ENCODE peak calls at places on chromosome 22, in ten cellular contexts. One of them, this sample, is unnamed. For H3K4me1, the result is how much of the 10 kb centered on the place peaks cover.

GRCh38 chr22:24801906-24802504 is 4.0 kb upstream of the SGSM1 start:
- DNase-seq in body of pancreas: no peak
- DNase-seq in A549: no peak
- DNase-seq in IMR-90: no peak
- DNase-seq in vagina: no peak
- DNase-seq in transverse colon: no peak
- DNase-seq in breast epithelium: no peak
- DNase-seq in Peyer's patch: no peak
- DNase-seq in sigmoid colon: no peak
- DNase-seq in upper lobe of left lung: no peak
- DNase-seq in this sample: no peak

GRCh38 chr22:24455751-24456426 is 28.5 kb downstream of the ADORA2A start:
- DNase-seq in body of pancreas: no peak
- DNase-seq in A549: no peak
- DNase-seq in IMR-90: no peak
- DNase-seq in vagina: no peak
- DNase-seq in transverse colon: no peak
- DNase-seq in breast epithelium: no peak
- DNase-seq in Peyer's patch: no peak
- DNase-seq in sigmoid colon: no peak
- DNase-seq in upper lobe of left lung: no peak
- DNase-seq in this sample: no peak

GRCh38 chr22:48500481-48501230 is 1327.0 kb downstream of the BRD1 start:
- DNase-seq in body of pancreas: no peak
- DNase-seq in A549: no peak
- DNase-seq in IMR-90: no peak
- DNase-seq in vagina: no peak
- DNase-seq in transverse colon: no peak
- DNase-seq in breast epithelium: no peak
- DNase-seq in Peyer's patch: no peak
- DNase-seq in sigmoid colon: no peak
- DNase-seq in upper lobe of left lung: peak
- DNase-seq in this sample: no peak

GRCh38 chr22:45843030-45843429 is 133.9 kb downstream of the WNT7B start:
- DNase-seq in body of pancreas: no peak
- DNase-seq in A549: no peak
- DNase-seq in IMR-90: no peak
- DNase-seq in vagina: no peak
- DNase-seq in transverse colon: no peak
- DNase-seq in breast epithelium: no peak
- DNase-seq in Peyer's patch: no peak
- DNase-seq in sigmoid colon: no peak
- DNase-seq in upper lobe of left lung: no peak
- DNase-seq in this sample: no peak

GRCh38 chr22:33919591-33920501 is at the start of gene LARGE1:
- DNase-seq in body of pancreas: peak
- DNase-seq in A549: peak
- DNase-seq in IMR-90: peak
- DNase-seq in vagina: peak
- DNase-seq in transverse colon: peak
- DNase-seq in breast epithelium: peak
- DNase-seq in Peyer's patch: peak
- DNase-seq in sigmoid colon: peak
- DNase-seq in upper lobe of left lung: peak
- DNase-seq in this sample: peak

GRCh38 chr22:37907036-37907954 is 1.2 kb downstream of the MICALL1 start:
- DNase-seq in body of pancreas: peak
- DNase-seq in A549: no peak
- DNase-seq in IMR-90: peak
- DNase-seq in vagina: no peak
- DNase-seq in transverse colon: no peak
- DNase-seq in breast epithelium: no peak
- DNase-seq in Peyer's patch: no peak
- DNase-seq in sigmoid colon: peak
- DNase-seq in upper lobe of left lung: no peak
- DNase-seq in this sample: no peak

GRCh38 chr22:38240734-38241252 is 32.0 kb downstream of the TMEM184B start:
- DNase-seq in body of pancreas: peak
- DNase-seq in A549: peak
- DNase-seq in IMR-90: peak
- DNase-seq in vagina: no peak
- DNase-seq in transverse colon: peak
- DNase-seq in breast epithelium: no peak
- DNase-seq in Peyer's patch: peak
- DNase-seq in sigmoid colon: no peak
- DNase-seq in upper lobe of left lung: no peak
- DNase-seq in this sample: peak

GRCh38 chr22:44384563-44384940 is 71.8 kb upstream of the SHISAL1 start:
- DNase-seq in body of pancreas: no peak
- DNase-seq in A549: no peak
- DNase-seq in IMR-90: no peak
- DNase-seq in vagina: no peak
- DNase-seq in transverse colon: no peak
- DNase-seq in breast epithelium: no peak
- DNase-seq in Peyer's patch: peak
- DNase-seq in sigmoid colon: peak
- DNase-seq in upper lobe of left lung: peak
- DNase-seq in this sample: no peak

GRCh38 chr22:26553056-26553752 is 36.7 kb downstream of the TPST2 start:
- DNase-seq in body of pancreas: peak
- DNase-seq in A549: peak
- DNase-seq in IMR-90: peak
- DNase-seq in vagina: no peak
- DNase-seq in transverse colon: no peak
- DNase-seq in breast epithelium: no peak
- DNase-seq in Peyer's patch: no peak
- DNase-seq in sigmoid colon: no peak
- DNase-seq in upper lobe of left lung: no peak
- DNase-seq in this sample: no peak

GRCh38 chr22:47775686-47776085 is 1013.2 kb downstream of the TBC1D22A start:
- DNase-seq in body of pancreas: no peak
- DNase-seq in A549: no peak
- DNase-seq in IMR-90: no peak
- DNase-seq in vagina: no peak
- DNase-seq in transverse colon: no peak
- DNase-seq in breast epithelium: no peak
- DNase-seq in Peyer's patch: no peak
- DNase-seq in sigmoid colon: no peak
- DNase-seq in upper lobe of left lung: no peak
- DNase-seq in this sample: no peak

GRCh38 chr22:46622081-46622521 is 1.9 kb downstream of the GRAMD4 start:
- DNase-seq in body of pancreas: no peak
- DNase-seq in A549: no peak
- DNase-seq in IMR-90: no peak
- DNase-seq in vagina: no peak
- DNase-seq in transverse colon: no peak
- DNase-seq in breast epithelium: no peak
- DNase-seq in Peyer's patch: no peak
- DNase-seq in sigmoid colon: peak
- DNase-seq in upper lobe of left lung: peak
- DNase-seq in this sample: no peak

GRCh38 chr22:24059121-24059520 is 48.0 kb downstream of the CABIN1 start:
- DNase-seq in body of pancreas: no peak
- DNase-seq in A549: no peak
- DNase-seq in IMR-90: peak
- DNase-seq in vagina: no peak
- DNase-seq in transverse colon: no peak
- DNase-seq in breast epithelium: no peak
- DNase-seq in Peyer's patch: no peak
- DNase-seq in sigmoid colon: no peak
- DNase-seq in upper lobe of left lung: no peak
- DNase-seq in this sample: no peak

GRCh38 chr22:27597703-27598444 is 203.7 kb downstream of the MN1 start:
- DNase-seq in body of pancreas: peak
- DNase-seq in A549: peak
- DNase-seq in IMR-90: no peak
- DNase-seq in vagina: no peak
- DNase-seq in transverse colon: no peak
- DNase-seq in breast epithelium: no peak
- DNase-seq in Peyer's patch: no peak
- DNase-seq in sigmoid colon: no peak
- DNase-seq in upper lobe of left lung: no peak
- DNase-seq in this sample: no peak

GRCh38 chr22:46734830-46735453 is 3.1 kb downstream of the CERK start:
- DNase-seq in body of pancreas: peak
- DNase-seq in A549: no peak
- DNase-seq in IMR-90: no peak
- DNase-seq in vagina: peak
- DNase-seq in transverse colon: peak
- DNase-seq in breast epithelium: no peak
- DNase-seq in Peyer's patch: peak
- DNase-seq in sigmoid colon: no peak
- DNase-seq in upper lobe of left lung: peak
- DNase-seq in this sample: no peak

GRCh38 chr22:38176170-38176741 is 5.4 kb downstream of the PLA2G6 start:
- DNase-seq in body of pancreas: peak
- DNase-seq in A549: no peak
- DNase-seq in IMR-90: peak
- DNase-seq in vagina: peak
- DNase-seq in transverse colon: peak
- DNase-seq in breast epithelium: peak
- DNase-seq in Peyer's patch: no peak
- DNase-seq in sigmoid colon: peak
- DNase-seq in upper lobe of left lung: no peak
- DNase-seq in this sample: peak

GRCh38 chr22:23305321-23305910 is 125.1 kb downstream of the BCR start:
- DNase-seq in body of pancreas: no peak
- DNase-seq in A549: no peak
- DNase-seq in IMR-90: peak
- DNase-seq in vagina: no peak
- DNase-seq in transverse colon: no peak
- DNase-seq in breast epithelium: peak
- DNase-seq in Peyer's patch: no peak
- DNase-seq in sigmoid colon: no peak
- DNase-seq in upper lobe of left lung: no peak
- DNase-seq in this sample: no peak

GRCh38 chr22:36586250-36586649 is 57.3 kb upstream of the EIF3D start:
- DNase-seq in body of pancreas: no peak
- DNase-seq in A549: no peak
- DNase-seq in IMR-90: no peak
- DNase-seq in vagina: no peak
- DNase-seq in transverse colon: no peak
- DNase-seq in breast epithelium: no peak
- DNase-seq in Peyer's patch: no peak
- DNase-seq in sigmoid colon: no peak
- DNase-seq in upper lobe of left lung: no peak
- DNase-seq in this sample: no peak
- H3K27ac ChIP-seq in body of pancreas: no peak
- H3K27ac ChIP-seq in A549: no peak
- H3K27ac ChIP-seq in IMR-90: no peak
- H3K27ac ChIP-seq in vagina: no peak
- H3K27ac ChIP-seq in transverse colon: no peak
- H3K27ac ChIP-seq in breast epithelium: no peak
- H3K27ac ChIP-seq in Peyer's patch: no peak
- H3K27ac ChIP-seq in sigmoid colon: no peak
- H3K27ac ChIP-seq in upper lobe of left lung: no peak
- H3K27ac ChIP-seq in this sample: no peak

DNA sequence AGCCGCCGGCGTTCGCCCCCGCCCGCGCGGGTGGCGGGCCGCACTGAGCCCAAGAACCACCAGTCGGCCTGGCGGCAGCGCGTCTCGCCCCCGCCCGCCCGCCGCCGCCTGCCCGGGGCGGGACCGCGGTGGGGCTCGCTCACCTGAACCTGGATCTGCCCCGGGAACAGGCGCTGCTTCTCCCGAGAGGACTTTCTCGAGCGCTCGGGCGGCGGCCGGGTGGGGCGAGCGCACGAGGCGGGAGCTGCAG is 178 bp downstream of the MYH9 start:
- DNase-seq in body of pancreas: no peak
- DNase-seq in A549: no peak
- DNase-seq in IMR-90: no peak
- DNase-seq in vagina: no peak
- DNase-seq in transverse colon: no peak
- DNase-seq in breast epithelium: no peak
- DNase-seq in Peyer's patch: no peak
- DNase-seq in sigmoid colon: no peak
- DNase-seq in upper lobe of left lung: no peak
- DNase-seq in this sample: no peak
- H3K4me1 ChIP-seq in body of pancreas: under half
- H3K4me1 ChIP-seq in A549: under half
- H3K4me1 ChIP-seq in IMR-90: under half
- H3K4me1 ChIP-seq in vagina: under half
- H3K4me1 ChIP-seq in transverse colon: under half
- H3K4me1 ChIP-seq in breast epithelium: under half
- H3K4me1 ChIP-seq in Peyer's patch: under half
- H3K4me1 ChIP-seq in sigmoid colon: under half
- H3K4me1 ChIP-seq in upper lobe of left lung: under half
- H3K4me1 ChIP-seq in this sample: under half

GRCh38 chr22:41285441-41285819 is 557 bp downstream of the RANGAP1 start:
- DNase-seq in body of pancreas: peak
- DNase-seq in A549: peak
- DNase-seq in IMR-90: peak
- DNase-seq in vagina: no peak
- DNase-seq in transverse colon: peak
- DNase-seq in breast epithelium: no peak
- DNase-seq in Peyer's patch: peak
- DNase-seq in sigmoid colon: peak
- DNase-seq in upper lobe of left lung: peak
- DNase-seq in this sample: no peak
- TF ChIP-seq POLR2A in body of pancreas: no peak
- TF ChIP-seq POLR2A in A549: no peak
- TF ChIP-seq POLR2A in IMR-90: peak
- TF ChIP-seq POLR2A in vagina: no peak
- TF ChIP-seq POLR2A in transverse colon: no peak
- TF ChIP-seq POLR2A in breast epithelium: no peak
- TF ChIP-seq POLR2A in Peyer's patch: no peak
- TF ChIP-seq POLR2A in sigmoid colon: no peak
- TF ChIP-seq POLR2A in upper lobe of left lung: no peak
- TF ChIP-seq POLR2A in this sample: no peak

GRCh38 chr22:32804823-32805585 is 3.5 kb downstream of the TIMP3 start:
- DNase-seq in body of pancreas: no peak
- DNase-seq in A549: no peak
- DNase-seq in IMR-90: no peak
- DNase-seq in vagina: no peak
- DNase-seq in transverse colon: no peak
- DNase-seq in breast epithelium: no peak
- DNase-seq in Peyer's patch: no peak
- DNase-seq in sigmoid colon: no peak
- DNase-seq in upper lobe of left lung: peak
- DNase-seq in this sample: no peak
- H3K27ac ChIP-seq in body of pancreas: no peak
- H3K27ac ChIP-seq in A549: no peak
- H3K27ac ChIP-seq in IMR-90: no peak
- H3K27ac ChIP-seq in vagina: peak
- H3K27ac ChIP-seq in transverse colon: peak
- H3K27ac ChIP-seq in breast epithelium: peak
- H3K27ac ChIP-seq in Peyer's patch: no peak
- H3K27ac ChIP-seq in sigmoid colon: peak
- H3K27ac ChIP-seq in upper lobe of left lung: peak
- H3K27ac ChIP-seq in this sample: peak

DNA sequence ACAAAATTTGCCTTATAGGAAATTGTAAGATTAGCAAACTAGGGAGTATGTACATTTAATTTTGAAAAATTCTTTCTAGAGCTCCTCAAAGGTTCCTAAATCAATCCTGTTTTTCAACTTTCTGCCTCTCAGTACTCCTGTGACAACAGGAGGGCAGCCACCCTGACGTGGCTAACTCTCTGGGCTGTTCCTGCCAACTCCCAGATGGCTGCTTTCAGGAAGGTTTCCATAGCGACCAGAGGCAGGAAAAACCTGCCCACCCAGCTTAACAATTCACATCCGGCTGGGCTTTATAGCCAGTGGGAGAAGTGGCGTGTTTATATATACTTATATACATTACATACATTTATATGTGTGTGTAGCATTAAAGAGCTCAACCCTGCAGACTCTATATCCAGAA is 26.5 kb downstream of the SGSM3 start:
- DNase-seq in body of pancreas: peak
- DNase-seq in A549: no peak
- DNase-seq in IMR-90: peak
- DNase-seq in vagina: peak
- DNase-seq in transverse colon: peak
- DNase-seq in breast epithelium: peak
- DNase-seq in Peyer's patch: no peak
- DNase-seq in sigmoid colon: no peak
- DNase-seq in upper lobe of left lung: no peak
- DNase-seq in this sample: no peak
- H3K4me1 ChIP-seq in body of pancreas: under half
- H3K4me1 ChIP-seq in A549: under half
- H3K4me1 ChIP-seq in IMR-90: under half
- H3K4me1 ChIP-seq in vagina: under half
- H3K4me1 ChIP-seq in transverse colon: under half
- H3K4me1 ChIP-seq in breast epithelium: under half
- H3K4me1 ChIP-seq in Peyer's patch: under half
- H3K4me1 ChIP-seq in sigmoid colon: under half
- H3K4me1 ChIP-seq in upper lobe of left lung: under half
- H3K4me1 ChIP-seq in this sample: under half

This sample was measured in gastrocnemius medialis.